ENCODE peak calls at places on chromosomes 12 and 14, in five cellular contexts. N is neural progenitor cell, O is MM.1S, B is GM23338, E is HCT116. J is an unnamed sample.

GRCh38 chr12:104938371-104938770 is 19.7 kb downstream of the SLC41A2 start:
- DNase-seq in N (no peak), E (no peak), O (no peak), B (no peak), J (no peak)

GRCh38 chr14:50542941-50543418 is 10.6 kb upstream of the MAP4K5 start:
- DNase-seq in O (peak; percentile 47), N (peak; percentile 66), B (peak; percentile 77), E (peak; percentile 51), J (peak; percentile 87)

GRCh38 chr14:64502476-64503183 is 1.0 kb downstream of the ZBTB25 start:
- DNase-seq in O (peak; percentile 26), B (peak; percentile 50), E (no peak), N (peak; percentile 44), J (peak; percentile 43)

GRCh38 chr12:103441437-103442186 is 54.2 kb downstream of the C12orf42 start:
- DNase-seq in B (no peak), O (peak; percentile 86), N (no peak), E (no peak), J (no peak)

GRCh38 chr12:81170072-81170471 is 92.2 kb downstream of the ACSS3 start:
- DNase-seq in N (no peak), B (no peak), O (no peak), E (no peak), J (no peak)

GRCh38 chr14:61478971-61479473 is 157.6 kb downstream of the PRKCH start:
- DNase-seq in N (no peak), O (peak; percentile 50), B (no peak), E (no peak), J (no peak)

GRCh38 chr12:12779529-12779928 is 5.9 kb upstream of the APOLD1 start:
- DNase-seq in E (no peak), O (no peak), N (no peak), B (no peak), J (peak; percentile 90)

GRCh38 chr12:132618683-132619043 is at the start of gene P2RX2:
- DNase-seq in N (peak; percentile 32), B (peak; percentile 58), E (no peak), O (no peak), J (no peak)

GRCh38 chr14:89011327-89011726 is 186.9 kb downstream of the TTC8 start:
- DNase-seq in E (no peak), O (no peak), B (no peak), N (no peak), J (no peak)

GRCh38 chr12:93315907-93316622 is 61.7 kb upstream of the NUDT4 start:
- DNase-seq in B (no peak), O (no peak), E (no peak), N (no peak), J (no peak)

GRCh38 chr14:65168840-65169239 is 66.5 kb upstream of the MAX start:
- DNase-seq in B (peak; percentile 27), E (peak; percentile 37), O (no peak), N (no peak), J (peak; percentile 38)

GRCh38 chr14:22534547-22534946 is 54.5 kb downstream of the DAD1 start:
- DNase-seq in E (no peak), O (no peak), B (no peak), N (no peak), J (no peak)

GRCh38 chr12:79344855-79345840 is 345.6 kb downstream of the PAWR start:
- DNase-seq in O (peak; percentile 58), N (peak; percentile 65), E (peak; percentile 58), B (peak; percentile 85), J (peak; percentile 77)

GRCh38 chr12:62684586-62685295 is 218.1 kb downstream of the MON2 start:
- DNase-seq in O (no peak), E (no peak), N (no peak), B (peak; percentile 31), J (no peak)

GRCh38 chr14:58072288-58073071 is 79.5 kb downstream of the ARMH4 start:
- DNase-seq in E (peak; percentile 65), B (peak; percentile 83), O (peak; percentile 48), N (peak; percentile 77), J (peak; percentile 95)

GRCh38 chr12:51482808-51483532 is 58.3 kb downstream of the SLC4A8 start:
- DNase-seq in O (peak; percentile 6), E (no peak), N (no peak), B (no peak), J (no peak)

GRCh38 chr12:41211466-41211865 is 23.3 kb downstream of the PDZRN4 start:
- DNase-seq in B (no peak), N (no peak), O (no peak), E (no peak), J (no peak)

GRCh38 chr12:55724226-55724939 is 4.2 kb downstream of the RDH5 start:
- DNase-seq in E (no peak), N (peak; percentile 71), B (peak; percentile 83), O (peak; percentile 47), J (peak; percentile 64)

GRCh38 chr12:14577344-14577743 is 9.7 kb upstream of the PLBD1 start:
- DNase-seq in B (no peak), E (no peak), N (no peak), O (no peak), J (no peak)

GRCh38 chr12:131865196-131865875 is 29.1 kb upstream of the ULK1 start:
- DNase-seq in E (peak; percentile 72), N (no peak), O (no peak), B (no peak), J (peak; percentile 99)

GRCh38 chr12:57157588-57158173 is 10.3 kb upstream of the LRP1-AS start:
- DNase-seq in B (no peak), E (no peak), O (no peak), N (no peak), J (no peak)

DNA sequence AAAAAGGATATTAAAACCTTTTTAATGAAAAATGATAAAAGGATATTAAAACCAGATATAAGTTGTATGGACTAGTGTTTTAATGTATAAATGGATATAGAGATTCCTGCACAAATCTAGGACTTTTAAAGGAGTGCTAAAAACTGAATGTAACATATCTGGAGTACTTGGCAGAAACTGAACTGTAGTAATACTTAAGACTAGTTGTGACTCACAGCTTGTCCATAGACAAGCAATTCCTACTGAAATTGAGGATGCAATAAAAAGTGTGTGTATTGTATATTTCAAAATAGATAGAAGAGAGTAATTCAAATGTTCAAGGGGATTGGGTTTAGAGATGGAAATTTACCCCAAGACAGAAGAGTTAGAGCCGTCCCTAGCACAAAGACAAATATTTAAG is 59.6 kb downstream of the FBXO33 start:
- DNase-seq in O (no peak), E (no peak), B (no peak), N (no peak), J (no peak)
- TF ChIP-seq EZH2phosphoT487 in O (no peak), E (no peak), B (no peak), N (no peak), J (no peak)

GRCh38 chr14:90508536-90509254 is 111.9 kb downstream of the CALM1 start:
- DNase-seq in N (no peak), E (no peak), B (no peak), O (no peak), J (peak; percentile 70)
- TF ChIP-seq EZH2phosphoT487 in N (no peak), E (no peak), B (no peak), O (no peak), J (no peak)

DNA sequence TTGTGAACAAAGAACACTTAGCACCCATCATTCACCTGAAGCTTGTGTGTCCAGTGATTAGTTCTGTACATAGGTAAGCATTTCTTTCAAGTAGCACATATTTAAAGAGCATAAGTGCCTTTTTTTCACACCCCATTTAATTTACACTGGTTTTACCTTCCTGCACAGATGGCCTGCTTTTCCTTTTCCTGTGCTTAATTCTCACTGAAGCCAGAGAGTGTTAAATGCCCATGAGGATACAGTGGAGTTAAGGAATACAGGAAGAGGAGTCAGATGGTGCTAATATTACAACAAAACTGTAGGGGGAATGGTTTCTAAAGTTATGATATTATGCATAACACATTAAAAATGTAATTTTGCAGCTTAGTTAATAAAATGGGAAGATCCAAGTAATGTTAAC is 31.0 kb upstream of the SLC38A1 start:
- DNase-seq in O (no peak), N (no peak), B (no peak), E (no peak), J (no peak)
- TF ChIP-seq EZH2phosphoT487 in O (no peak), N (no peak), B (no peak), E (no peak), J (no peak)

GRCh38 chr12:70383484-70383883 is 17.4 kb downstream of the KCNMB4 start:
- DNase-seq in N (no peak), E (no peak), B (peak; percentile 11), O (no peak), J (no peak)

GRCh38 chr12:70383886-70384285 is 17.8 kb downstream of the KCNMB4 start:
- DNase-seq in N (no peak), B (no peak), E (no peak), O (no peak), J (no peak)

DNA sequence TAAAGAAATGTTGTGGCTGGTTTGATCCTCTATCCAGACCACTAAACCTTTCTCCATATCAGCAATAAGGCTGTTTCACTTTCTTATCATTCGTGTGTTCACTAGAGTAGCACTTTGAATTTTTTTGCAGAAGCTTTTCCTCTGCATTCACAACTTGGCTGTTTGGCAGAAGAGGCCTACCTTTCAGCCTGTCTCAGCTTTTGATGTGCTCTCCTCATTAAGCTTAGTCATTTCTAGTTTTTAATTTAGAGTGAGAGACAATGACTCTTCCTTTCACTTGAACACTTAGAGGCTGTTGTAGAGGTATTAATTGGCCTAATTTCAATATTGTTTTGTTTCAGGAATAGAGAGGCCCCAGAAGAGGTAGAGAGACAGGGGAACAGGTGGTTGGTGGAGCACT is 13.8 kb downstream of the KCNMB4 start:
- DNase-seq in E (no peak), O (peak; percentile 30), N (no peak), B (no peak), J (no peak)
- TF ChIP-seq EZH2phosphoT487 in E (no peak), O (no peak), N (no peak), B (no peak), J (no peak)

GRCh38 chr12:123832052-123832451 is 70.0 kb downstream of the DNAH10 start:
- DNase-seq in O (no peak), N (no peak), E (no peak), B (no peak), J (no peak)
- TF ChIP-seq EZH2phosphoT487 in O (no peak), N (no peak), E (no peak), B (no peak), J (no peak)

GRCh38 chr14:86912689-86913088 is 1080.3 kb downstream of the GALC start:
- DNase-seq in N (no peak), B (no peak), O (no peak), E (no peak), J (no peak)
- TF ChIP-seq EZH2phosphoT487 in N (no peak), B (no peak), O (no peak), E (no peak), J (no peak)

GRCh38 chr12:113104953-113105510 is 30.5 kb downstream of the RASAL1 start:
- DNase-seq in E (no peak), N (no peak), B (no peak), O (no peak), J (no peak)
- TF ChIP-seq EZH2phosphoT487 in E (no peak), N (no peak), B (no peak), O (no peak), J (no peak)

GRCh38 chr12:91077228-91077954 is 19.6 kb upstream of the KERA start:
- DNase-seq in E (no peak), N (no peak), B (no peak), O (no peak), J (no peak)

GRCh38 chr12:91078501-91078900 is 20.7 kb upstream of the KERA start:
- DNase-seq in O (no peak), E (no peak), N (no peak), B (no peak), J (no peak)

GRCh38 chr12:91072931-91073330 is 15.1 kb upstream of the KERA start:
- DNase-seq in N (no peak), E (no peak), O (no peak), B (no peak), J (peak; percentile 28)

GRCh38 chr12:91074851-91075250 is 17.0 kb upstream of the KERA start:
- DNase-seq in N (no peak), O (no peak), E (no peak), B (no peak), J (peak; percentile 67)

GRCh38 chr12:91074068-91074819 is 16.4 kb upstream of the KERA start:
- DNase-seq in E (no peak), N (no peak), B (no peak), O (no peak), J (no peak)
- TF ChIP-seq EZH2phosphoT487 in E (no peak), N (no peak), B (no peak), O (no peak), J (no peak)

J was measured in PC-3.